ENCODE peak calls at places on chromosomes 4 and X, in four cellular contexts. One of them, this sample, is unnamed.

GRCh38 chr4:114041117-114041475 is 61.6 kb upstream of the ARSJ start:
- DNase-seq in H1: no peak
- DNase-seq in IMR-90: peak; percentile 57
- DNase-seq in H9: no peak
- DNase-seq in this sample: peak; percentile 10

GRCh38 chr4:70505152-70505748 is 13.1 kb upstream of the AMTN start:
- DNase-seq in IMR-90: peak; percentile 39
- DNase-seq in H1: peak; percentile 81
- DNase-seq in H9: peak; percentile 65
- DNase-seq in this sample: peak; percentile 40

GRCh38 chr4:151219938-151220337 is 57.0 kb upstream of the PRSS48 start:
- DNase-seq in IMR-90: no peak
- DNase-seq in H9: no peak
- DNase-seq in H1: no peak
- DNase-seq in this sample: no peak

GRCh38 chrX:8783100-8784098 is 17.8 kb downstream of the FAM9A start:
- DNase-seq in IMR-90: peak; percentile 4
- DNase-seq in H9: peak; percentile 72
- DNase-seq in H1: peak; percentile 71
- DNase-seq in this sample: peak; percentile 58

GRCh38 chr4:112183252-112183651 is 38.0 kb downstream of the FAM241A start:
- DNase-seq in IMR-90: peak; percentile 30
- DNase-seq in H9: no peak
- DNase-seq in H1: no peak
- DNase-seq in this sample: no peak

GRCh38 chrX:55142206-55142918 is 53.5 kb downstream of the PAGE2 start:
- DNase-seq in H1: no peak
- DNase-seq in H9: no peak
- DNase-seq in IMR-90: no peak
- DNase-seq in this sample: no peak

GRCh38 chrX:52082578-52082977 is 13.6 kb upstream of the MAGED4B start:
- DNase-seq in H9: no peak
- DNase-seq in H1: no peak
- DNase-seq in IMR-90: no peak
- DNase-seq in this sample: no peak

GRCh38 chrX:130507015-130507414 is 105.2 kb downstream of the RBMX2 start:
- DNase-seq in H1: no peak
- DNase-seq in IMR-90: no peak
- DNase-seq in H9: no peak
- DNase-seq in this sample: no peak

GRCh38 chrX:19707472-19707871 is 179.9 kb downstream of the SH3KBP1 start:
- DNase-seq in H1: no peak
- DNase-seq in H9: no peak
- DNase-seq in IMR-90: no peak
- DNase-seq in this sample: peak; percentile 37

GRCh38 chr4:163649557-163650091 is 155.1 kb downstream of the TMA16 start:
- DNase-seq in H9: no peak
- DNase-seq in H1: no peak
- DNase-seq in IMR-90: no peak
- DNase-seq in this sample: peak; percentile 11

GRCh38 chr4:31307026-31307425 is 586.9 kb downstream of the PCDH7 start:
- DNase-seq in H1: no peak
- DNase-seq in H9: no peak
- DNase-seq in IMR-90: no peak
- DNase-seq in this sample: no peak

GRCh38 chr4:168562021-168562691 is 65.3 kb downstream of the PALLD start:
- DNase-seq in H9: no peak
- DNase-seq in H1: no peak
- DNase-seq in IMR-90: peak; percentile 64
- DNase-seq in this sample: no peak

GRCh38 chrX:110703641-110704040 is 92.0 kb downstream of the CHRDL1 start:
- DNase-seq in H1: no peak
- DNase-seq in IMR-90: no peak
- DNase-seq in H9: no peak
- DNase-seq in this sample: no peak

GRCh38 chrX:109773374-109773773 is 40.3 kb upstream of the ACSL4 start:
- DNase-seq in H9: no peak
- DNase-seq in H1: no peak
- DNase-seq in IMR-90: no peak
- DNase-seq in this sample: no peak

GRCh38 chr4:159445671-159446070 is 342.8 kb downstream of the RAPGEF2 start:
- DNase-seq in H9: no peak
- DNase-seq in H1: no peak
- DNase-seq in IMR-90: no peak
- DNase-seq in this sample: no peak

GRCh38 chr4:150950657-150951056 is 64.4 kb downstream of the LRBA start:
- DNase-seq in H1: no peak
- DNase-seq in IMR-90: no peak
- DNase-seq in H9: no peak
- DNase-seq in this sample: no peak

GRCh38 chr4:176718881-176719280 is 73.8 kb downstream of the VEGFC start:
- DNase-seq in IMR-90: peak; percentile 44
- DNase-seq in H1: no peak
- DNase-seq in H9: no peak
- DNase-seq in this sample: no peak

GRCh38 chrX:136850441-136851175 is 29.9 kb downstream of the RBMX start:
- DNase-seq in H1: no peak
- DNase-seq in H9: no peak
- DNase-seq in IMR-90: no peak
- DNase-seq in this sample: no peak

GRCh38 chrX:139081965-139082364 is 370.4 kb upstream of the FGF13 start:
- DNase-seq in IMR-90: no peak
- DNase-seq in H1: no peak
- DNase-seq in H9: no peak
- DNase-seq in this sample: no peak

GRCh38 chr4:128483816-128484215 is 196.2 kb upstream of the PGRMC2 start:
- DNase-seq in IMR-90: peak; percentile 27
- DNase-seq in H1: no peak
- DNase-seq in H9: no peak
- DNase-seq in this sample: no peak

GRCh38 chr4:161577604-161578301 is 586.0 kb downstream of the FSTL5 start:
- DNase-seq in H1: no peak
- DNase-seq in H9: no peak
- DNase-seq in IMR-90: peak; percentile 33
- DNase-seq in this sample: peak; percentile 59

GRCh38 chr4:104726002-104726401 is 231.3 kb upstream of the CXXC4 start:
- DNase-seq in IMR-90: no peak
- DNase-seq in H9: no peak
- DNase-seq in H1: no peak
- DNase-seq in this sample: no peak

GRCh38 chr4:163568835-163569234 is 74.3 kb downstream of the TMA16 start:
- DNase-seq in IMR-90: no peak
- DNase-seq in H9: no peak
- DNase-seq in H1: no peak
- DNase-seq in this sample: no peak

GRCh38 chrX:14554132-14554715 is 24.9 kb downstream of the GLRA2 start:
- DNase-seq in IMR-90: no peak
- DNase-seq in H9: no peak
- DNase-seq in H1: no peak
- DNase-seq in this sample: no peak

GRCh38 chr4:153427363-153428071 is 38.6 kb upstream of the TMEM131L start:
- DNase-seq in IMR-90: peak; percentile 56
- DNase-seq in H1: no peak
- DNase-seq in H9: no peak
- DNase-seq in this sample: no peak

GRCh38 chr4:25439913-25440477 is 62.9 kb downstream of the ANAPC4 start:
- DNase-seq in H1: peak; percentile 84
- DNase-seq in H9: peak; percentile 67
- DNase-seq in IMR-90: peak; percentile 68
- DNase-seq in this sample: peak; percentile 82

GRCh38 chr4:25437951-25438350 is 60.9 kb downstream of the ANAPC4 start:
- DNase-seq in H1: no peak
- DNase-seq in IMR-90: no peak
- DNase-seq in H9: no peak
- DNase-seq in this sample: no peak

GRCh38 chr4:25442863-25443307 is 65.8 kb downstream of the ANAPC4 start:
- DNase-seq in H1: no peak
- DNase-seq in IMR-90: no peak
- DNase-seq in H9: no peak
- DNase-seq in this sample: no peak

GRCh38 chr4:25441519-25442117 is 64.6 kb downstream of the ANAPC4 start:
- DNase-seq in H9: peak; percentile 71
- DNase-seq in H1: peak; percentile 77
- DNase-seq in IMR-90: peak; percentile 59
- DNase-seq in this sample: peak; percentile 80

DNA sequence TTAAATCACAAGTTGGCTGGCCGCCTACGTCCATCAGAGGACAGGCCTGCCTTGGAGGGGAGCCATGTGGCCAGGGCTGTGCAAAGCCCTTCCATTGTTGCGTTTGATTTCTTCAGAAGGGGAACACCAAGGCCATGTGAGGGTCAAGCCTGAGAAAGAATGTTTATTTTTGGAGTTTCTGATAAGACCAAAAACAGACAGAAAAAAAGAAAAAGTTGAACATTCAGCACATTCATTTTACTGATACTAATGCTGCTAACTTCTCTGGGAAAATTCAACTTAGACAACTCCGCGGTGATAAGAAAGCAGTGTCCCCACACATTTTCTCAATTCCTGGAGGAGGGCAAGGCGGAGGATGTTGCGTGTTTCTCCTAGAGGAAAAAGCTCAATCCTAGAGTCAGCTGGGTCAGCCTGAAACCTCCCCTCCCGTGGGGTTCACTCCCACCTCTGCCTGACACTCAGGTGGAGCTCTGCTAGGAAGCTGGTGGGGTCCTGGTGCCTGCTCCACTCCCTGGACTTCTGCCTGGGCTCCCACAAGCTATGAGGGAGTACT is 63.5 kb downstream of the ANAPC4 start:
- DNase-seq in IMR-90: no peak
- DNase-seq in H1: peak; percentile 43
- DNase-seq in H9: no peak
- DNase-seq in this sample: no peak
- H4K5ac ChIP-seq in IMR-90: no peak overlapping the region
- H4K5ac ChIP-seq in H1: no peak overlapping the region
- H4K5ac ChIP-seq in H9: no peak overlapping the region
- H4K5ac ChIP-seq in this sample: no peak overlapping the region

DNA sequence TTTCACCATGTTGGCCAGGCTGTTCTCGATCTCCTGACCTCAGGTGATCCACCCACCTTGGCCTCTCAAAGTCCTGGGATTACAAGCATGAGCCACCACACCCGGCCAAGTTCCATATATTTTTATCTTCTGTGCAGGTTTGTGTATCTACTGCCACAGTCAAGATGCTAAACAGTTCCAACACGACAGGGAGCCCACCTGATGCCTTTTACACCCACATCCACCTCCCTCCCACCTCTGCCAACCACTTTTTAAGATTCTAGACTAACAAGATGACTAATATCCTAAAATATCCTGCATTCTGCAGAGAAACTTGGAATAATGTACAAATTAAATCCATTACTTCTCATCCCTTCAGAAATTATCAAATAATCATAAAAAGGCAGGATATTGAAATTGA is 19.3 kb upstream of the RPL34 start:
- DNase-seq in H1: no peak
- DNase-seq in IMR-90: no peak
- DNase-seq in H9: no peak
- DNase-seq in this sample: no peak
- H4K5ac ChIP-seq in H1: no peak overlapping the region
- H4K5ac ChIP-seq in IMR-90: no peak overlapping the region
- H4K5ac ChIP-seq in H9: no peak overlapping the region
- H4K5ac ChIP-seq in this sample: no peak overlapping the region

GRCh38 chrX:101171883-101172400 is 47.6 kb upstream of the DRP2 start:
- DNase-seq in IMR-90: no peak
- DNase-seq in H9: no peak
- DNase-seq in H1: no peak
- DNase-seq in this sample: no peak
- H4K5ac ChIP-seq in IMR-90: no peak overlapping the region
- H4K5ac ChIP-seq in H9: no peak overlapping the region
- H4K5ac ChIP-seq in H1: no peak overlapping the region
- H4K5ac ChIP-seq in this sample: no peak overlapping the region

DNA sequence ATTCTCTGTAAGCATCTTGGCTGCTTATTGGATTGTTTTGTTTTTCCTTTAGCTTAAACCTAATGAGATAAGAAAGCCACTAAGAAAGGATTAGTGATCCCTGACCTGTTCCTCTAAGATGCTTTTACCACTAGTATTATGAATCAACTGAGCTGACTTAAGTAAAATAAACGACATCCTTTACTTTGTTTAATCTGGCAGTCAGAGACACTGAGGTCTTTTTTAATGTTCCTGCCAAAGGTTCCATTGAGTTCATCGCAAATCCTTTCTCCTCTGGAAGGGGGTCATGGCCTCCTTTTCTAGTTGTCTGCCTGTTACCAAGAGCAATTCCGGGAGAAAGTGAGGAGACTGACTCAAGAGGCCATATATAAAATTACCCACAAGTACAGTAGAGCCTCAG is 1038.3 kb upstream of the SLIT2 start:
- DNase-seq in H1: no peak
- DNase-seq in H9: no peak
- DNase-seq in IMR-90: peak; percentile 54
- DNase-seq in this sample: no peak
- H4K5ac ChIP-seq in H1: no peak overlapping the region
- H4K5ac ChIP-seq in H9: no peak overlapping the region
- H4K5ac ChIP-seq in IMR-90: no peak overlapping the region
- H4K5ac ChIP-seq in this sample: no peak overlapping the region

DNA sequence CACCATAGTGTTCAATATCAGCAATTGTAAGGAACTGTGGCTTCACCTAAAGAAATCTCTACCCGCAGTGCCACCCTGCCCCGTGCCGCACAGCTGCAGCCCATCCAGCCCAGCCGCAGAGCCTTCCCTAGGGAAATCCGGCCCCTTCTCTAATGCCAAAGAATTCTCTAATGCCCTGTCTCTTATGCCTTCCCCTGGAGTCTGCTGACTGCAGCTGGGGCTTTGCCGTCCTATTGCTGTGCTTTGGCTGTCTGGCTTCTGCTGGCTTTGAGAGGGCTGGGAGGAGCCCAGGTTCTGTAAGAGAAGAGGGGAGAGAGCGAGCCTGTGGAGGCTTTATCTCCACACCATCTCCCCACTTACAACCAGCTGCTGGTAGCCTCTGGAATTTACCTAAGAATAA is 85.9 kb upstream of the HELT start:
- DNase-seq in H1: peak; percentile 32
- DNase-seq in IMR-90: no peak
- DNase-seq in H9: no peak
- DNase-seq in this sample: peak; percentile 95
- H4K5ac ChIP-seq in H1: no peak overlapping the region
- H4K5ac ChIP-seq in IMR-90: no peak overlapping the region
- H4K5ac ChIP-seq in H9: no peak overlapping the region
- H4K5ac ChIP-seq in this sample: no peak overlapping the region

DNA sequence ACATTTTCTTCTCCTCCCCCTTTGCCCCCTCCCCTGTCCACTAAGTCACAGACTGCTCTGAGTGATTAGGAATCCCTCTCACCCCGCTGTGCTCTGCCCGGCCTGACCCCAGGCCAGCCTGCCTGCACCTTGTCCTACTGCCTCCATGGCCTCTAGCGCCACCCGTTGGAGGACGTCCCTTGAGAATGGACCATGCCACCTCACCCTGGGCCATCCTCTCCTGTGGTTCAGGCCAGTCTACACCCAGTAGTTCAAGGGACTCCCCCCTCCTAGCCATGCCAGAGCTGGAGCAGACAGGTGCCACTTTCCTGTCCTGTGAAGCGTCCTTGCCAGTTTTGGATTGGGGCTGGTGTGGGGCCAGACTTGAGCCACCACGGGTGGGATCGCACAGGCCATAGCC is 9.7 kb upstream of the IRAK1 start:
- DNase-seq in H9: no peak
- DNase-seq in H1: no peak
- DNase-seq in IMR-90: no peak
- DNase-seq in this sample: no peak
- H4K5ac ChIP-seq in H9: no peak overlapping the region
- H4K5ac ChIP-seq in H1: no peak overlapping the region
- H4K5ac ChIP-seq in IMR-90: no peak overlapping the region
- H4K5ac ChIP-seq in this sample: no peak overlapping the region

This sample was measured in mesendoderm.